ENCODE peak calls at places on chromosomes 3 and 15, in seven cellular contexts. I is colonic mucosa, Y is body of pancreas, S is sigmoid colon, M is PC-3, X is uterus, V is DND-41. Z is an unnamed sample.

GRCh38 chr15:43515731-43516130 is 1.7 kb upstream of the MAP1A start:
- DNase-seq in X (no peak), I (no peak), M (no peak), S (no peak), V (peak; percentile 60), Y (no peak), Z (no peak)

GRCh38 chr3:183210341-183210740 is 42.7 kb upstream of the B3GNT5 start:
- DNase-seq in S (no peak), Y (no peak), V (no peak), I (no peak), M (peak; percentile 45), X (no peak), Z (no peak)

GRCh38 chr3:13143381-13144004 is 70.3 kb upstream of the IQSEC1 start:
- DNase-seq in M (no peak), I (no peak), S (peak; percentile 35), Y (peak; percentile 1), V (no peak), X (no peak), Z (no peak)

GRCh38 chr15:34883633-34884032 is 85.9 kb downstream of the AQR start:
- DNase-seq in I (no peak), X (no peak), M (peak; percentile 7), Y (no peak), S (no peak), V (no peak), Z (no peak)

GRCh38 chr3:63029921-63030320 is 154.7 kb upstream of the CADPS start:
- DNase-seq in Y (no peak), I (no peak), S (no peak), V (no peak), X (no peak), M (no peak), Z (no peak)

GRCh38 chr15:63157891-63158431 is 684 bp upstream of the RPS27L start:
- DNase-seq in X (peak; percentile 60), V (peak; percentile 18), M (peak; percentile 54), Y (peak; percentile 52), I (peak; percentile 69), S (peak; percentile 78), Z (peak; percentile 49)

GRCh38 chr3:101803152-101803782 is 24.3 kb downstream of the NXPE3 start:
- DNase-seq in V (peak; percentile 46), Y (peak; percentile 61), S (peak; percentile 67), X (no peak), M (peak; percentile 85), I (peak; percentile 71), Z (no peak)

GRCh38 chr3:21795152-21795837 is 44.3 kb upstream of the ZNF385D start:
- DNase-seq in X (no peak), M (no peak), V (no peak), S (no peak), I (no peak), Y (peak; percentile 37), Z (no peak)

GRCh38 chr3:153855772-153856171 is 265.4 kb upstream of the ARHGEF26 start:
- DNase-seq in S (no peak), I (no peak), X (no peak), M (no peak), Y (no peak), V (no peak), Z (no peak)

GRCh38 chr3:171459130-171459941 is 869 bp downstream of the TNIK start:
- DNase-seq in V (no peak), X (peak; percentile 21), Y (peak; percentile 63), M (peak; percentile 48), I (peak; percentile 78), S (peak; percentile 71), Z (no peak)

GRCh38 chr15:59048897-59049296 is 56.0 kb upstream of the CCNB2 start:
- DNase-seq in S (no peak), M (no peak), Y (no peak), I (no peak), V (no peak), X (no peak), Z (no peak)

GRCh38 chr15:88894348-88894818 is 961 bp downstream of the HAPLN3 start:
- DNase-seq in M (peak; percentile 77), V (no peak), S (no peak), X (peak; percentile 62), Y (peak; percentile 69), I (peak; percentile 79), Z (no peak)

GRCh38 chr3:14791343-14791945 is 27.3 kb upstream of the FGD5 start:
- DNase-seq in S (peak; percentile 84), V (peak; percentile 46), Y (peak; percentile 68), X (peak; percentile 64), I (peak; percentile 76), M (peak; percentile 68), Z (no peak)

GRCh38 chr15:81199031-81199779 is 2.5 kb downstream of the IL16 start:
- DNase-seq in V (no peak), Y (no peak), X (no peak), I (no peak), S (no peak), M (no peak), Z (no peak)

GRCh38 chr3:51371943-51372557 is 13.0 kb upstream of the MANF start:
- DNase-seq in M (peak; percentile 95), X (no peak), Y (peak; percentile 75), V (peak; percentile 59), S (no peak), I (peak; percentile 67), Z (no peak)

GRCh38 chr3:16375891-16376290 is 110.9 kb downstream of the OXNAD1 start:
- DNase-seq in M (no peak), I (no peak), X (no peak), V (no peak), S (no peak), Y (no peak), Z (no peak)

GRCh38 chr15:77664428-77664827 is 31.7 kb upstream of the LINGO1 start:
- DNase-seq in X (no peak), Y (no peak), M (no peak), I (no peak), S (no peak), V (no peak), Z (no peak)

GRCh38 chr3:140236836-140237476 is 302.0 kb downstream of the CLSTN2 start:
- DNase-seq in Y (no peak), M (no peak), I (no peak), V (no peak), S (no peak), X (no peak), Z (no peak)

GRCh38 chr3:179943097-179943880 is 93.4 kb downstream of the PEX5L start:
- DNase-seq in Y (no peak), I (no peak), M (no peak), V (no peak), S (no peak), X (no peak), Z (no peak)

GRCh38 chr15:29364429-29365078 is 94.9 kb upstream of the NSMCE3 start:
- DNase-seq in S (no peak), X (no peak), Y (no peak), I (no peak), M (peak; percentile 56), V (no peak), Z (no peak)

GRCh38 chr15:40291088-40291574 is 8.3 kb upstream of the ANKRD63 start:
- DNase-seq in Y (peak; percentile 67), S (peak; percentile 77), M (peak; percentile 55), I (peak; percentile 71), X (peak; percentile 36), V (no peak), Z (no peak)

GRCh38 chr15:87416591-87417257 is 839.8 kb downstream of the NTRK3 start:
- DNase-seq in X (no peak), I (no peak), V (no peak), S (no peak), M (no peak), Y (no peak), Z (no peak)

GRCh38 chr3:138254199-138254598 is 67.1 kb downstream of the ARMC8 start:
- DNase-seq in M (no peak), V (no peak), I (no peak), S (no peak), Y (no peak), X (no peak), Z (no peak)

GRCh38 chr3:177050466-177051237 is 146.6 kb downstream of the TBL1XR1 start:
- DNase-seq in X (no peak), M (peak; percentile 67), I (no peak), Y (no peak), V (no peak), S (no peak), Z (no peak)

GRCh38 chr3:186128158-186128557 is 19.3 kb upstream of the ETV5 start:
- DNase-seq in I (no peak), Y (no peak), V (no peak), S (no peak), M (no peak), X (no peak), Z (no peak)

GRCh38 chr15:31373970-31374369 is 47.3 kb downstream of the KLF13 start:
- DNase-seq in Y (no peak), I (no peak), M (no peak), S (no peak), X (no peak), V (no peak), Z (no peak)
- H3K27ac ChIP-seq in Y (no peak overlapping the region), I (peak overlapping the region; percentile 50), M (no peak overlapping the region), S (peak overlapping the region; percentile 59), X (peak overlapping the region; percentile 67), V (peak overlapping the region; percentile 44), Z (no peak overlapping the region)

DNA sequence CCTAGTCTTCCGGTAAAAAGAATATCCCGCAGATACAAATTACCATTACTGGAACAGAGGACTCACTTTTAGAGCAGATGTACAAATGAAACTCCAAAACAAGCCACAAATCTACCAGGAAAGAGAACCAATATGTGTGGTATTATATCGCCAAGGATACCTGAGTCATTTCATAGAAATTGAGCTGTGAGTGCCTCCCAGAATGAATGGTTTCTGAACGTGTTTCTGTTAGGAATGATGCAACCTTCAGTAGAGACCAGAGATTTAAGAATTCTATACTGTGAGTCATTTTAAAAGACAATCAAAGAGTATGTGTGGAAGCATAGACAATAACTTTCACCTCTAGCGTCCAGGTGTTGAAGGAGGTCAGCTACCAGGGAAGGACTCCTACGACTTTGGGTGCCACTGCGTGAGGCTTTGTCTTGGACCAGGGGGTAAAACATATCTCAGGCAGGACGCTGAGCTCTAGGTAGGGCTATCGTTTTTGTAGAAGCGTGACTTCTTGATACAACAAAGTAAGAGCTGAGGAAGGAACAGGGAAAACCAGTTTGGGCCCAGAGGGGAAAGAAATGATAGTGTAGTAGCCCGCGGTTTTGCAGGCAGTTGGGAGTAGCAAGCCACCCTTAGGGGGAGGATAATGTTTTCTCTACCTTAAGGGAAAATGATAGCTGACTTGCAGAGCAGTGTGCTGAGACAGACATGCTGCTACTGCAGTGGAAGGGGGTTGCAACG is 210.5 kb downstream of the TP63 start:
- DNase-seq in V (no peak), M (peak; percentile 79), X (no peak), Y (no peak), I (no peak), S (no peak), Z (no peak)
- H3K9me3 ChIP-seq in V (no peaks in the 10 kb centered on the region), M (no peaks in the 10 kb centered on the region), X (no peaks in the 10 kb centered on the region), Y (no peaks in the 10 kb centered on the region), I (no peaks in the 10 kb centered on the region), S (no peaks in the 10 kb centered on the region), Z (no peaks in the 10 kb centered on the region)

GRCh38 chr15:45134046-45134445 is 4.3 kb downstream of the DUOX1 start:
- DNase-seq in M (no peak), Y (no peak), I (no peak), X (no peak), S (no peak), V (no peak), Z (no peak)
- H3K27ac ChIP-seq in M (no peak overlapping the region), Y (no peak overlapping the region), I (no peak overlapping the region), X (no peak overlapping the region), S (no peak overlapping the region), V (no peak overlapping the region), Z (no peak overlapping the region)

DNA sequence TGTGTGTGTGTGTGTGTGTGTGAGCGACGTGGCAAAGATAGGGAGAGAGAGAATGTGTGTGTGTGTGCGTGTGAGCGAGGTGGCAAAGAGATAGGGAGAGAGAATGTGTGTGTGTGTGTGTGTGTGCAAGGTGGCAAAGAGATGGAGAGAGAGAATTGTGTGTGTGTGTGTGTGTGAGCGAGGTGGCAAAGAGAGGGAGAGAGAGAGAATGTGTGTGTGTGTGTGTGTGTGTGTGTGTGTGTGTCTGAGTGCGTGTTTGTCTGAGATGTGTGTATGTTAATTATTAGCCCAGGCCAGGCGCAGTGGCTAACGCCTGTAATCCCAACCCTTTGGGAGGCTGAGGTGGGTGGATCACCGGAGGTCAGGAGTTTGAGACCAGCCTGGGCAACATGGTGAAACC is 154.6 kb upstream of the RGMA start:
- DNase-seq in M (no peak), V (no peak), I (no peak), Y (no peak), X (no peak), S (no peak), Z (no peak)
- H3K9me3 ChIP-seq in M (no peaks in the 10 kb centered on the region), V (no peaks in the 10 kb centered on the region), I (no peaks in the 10 kb centered on the region), Y (no peaks in the 10 kb centered on the region), X (no peaks in the 10 kb centered on the region), S (no peaks in the 10 kb centered on the region), Z (no peaks in the 10 kb centered on the region)